ENCODE peak calls at places on chromosomes 2 and 18, in ten cellular contexts. F is MV-4-11; R is stimulated activated CD4-positive, alpha-beta T cell treated with anti-CD3 and anti-CD28 coated beads, Interleukin-12 subunit alpha, Interleukin-12 subunit beta, amount 100 ng/mL, for 4 hours; L is activated effector memory CD4-positive, alpha-beta T cell treated with anti-CD3 and anti-CD28 coated beads, Interleukin-2, amount 50 U/mL, for 16 hours; D is body of pancreas; Y is skeletal muscle cell; V is CD4-positive, CD25-positive, alpha-beta regulatory T cell; M is Panc1; N is NCI-H774; A is T-helper 1 cell. C is an unnamed sample.

GRCh38 chr2:212905640-212906201 is 245.7 kb downstream of the IKZF2 start:
- DNase-seq in R (no peak), D (no peak), A (no peak), F (no peak), N (no peak), Y (peak), V (no peak), L (no peak), M (no peak), C (no peak)

GRCh38 chr2:232988444-232988843 is 24.6 kb downstream of the NGEF start:
- DNase-seq in R (no peak), N (no peak), D (peak), F (no peak), L (peak), A (no peak), Y (peak), V (no peak), M (peak), C (peak)

GRCh38 chr18:52343138-52343537 is 3.1 kb downstream of the DCC start:
- DNase-seq in D (no peak), A (no peak), Y (no peak), V (no peak), N (peak), M (no peak), R (no peak), F (no peak), L (no peak), C (no peak)

GRCh38 chr18:72091369-72091768 is 452.8 kb downstream of the CBLN2 start:
- DNase-seq in R (no peak), Y (no peak), M (no peak), F (no peak), N (no peak), A (no peak), D (no peak), V (no peak), L (no peak), C (no peak)

GRCh38 chr2:163563336-163563735 is 172.5 kb downstream of the FIGN start:
- DNase-seq in F (no peak), M (no peak), V (no peak), R (no peak), N (no peak), A (no peak), L (no peak), D (no peak), Y (no peak), C (no peak)

GRCh38 chr2:70118798-70119454 is 31.6 kb downstream of the PCBP1 start:
- DNase-seq in A (no peak), V (no peak), L (no peak), M (no peak), F (no peak), N (peak), D (no peak), Y (no peak), R (no peak), C (no peak)

GRCh38 chr2:58967736-58968135 is 726.6 kb upstream of the FANCL start:
- DNase-seq in V (no peak), L (no peak), F (no peak), D (no peak), R (no peak), M (no peak), Y (no peak), A (no peak), N (no peak), C (no peak)

GRCh38 chr18:36867056-36867455 is 38.1 kb downstream of the KIAA1328 start:
- DNase-seq in D (no peak), L (no peak), Y (no peak), V (no peak), R (no peak), M (no peak), F (no peak), A (no peak), N (no peak), C (no peak)

GRCh38 chr2:161238559-161239415 is 69.4 kb upstream of the PSMD14 start:
- DNase-seq in R (peak), F (peak), L (peak), V (peak), D (peak), Y (no peak), N (peak), M (no peak), A (peak), C (peak)

GRCh38 chr2:46656640-46657039 is 177.3 kb downstream of the TMEM247 start:
- DNase-seq in L (no peak), N (no peak), F (no peak), V (no peak), A (no peak), M (no peak), Y (no peak), R (no peak), D (no peak), C (no peak)

GRCh38 chr18:63067939-63068338 is 251.6 kb downstream of the BCL2 start:
- DNase-seq in Y (no peak), V (no peak), D (no peak), N (no peak), F (no peak), L (no peak), R (no peak), M (no peak), A (no peak), C (no peak)

GRCh38 chr2:3785220-3785889 is 82.0 kb downstream of the DCDC2C start:
- DNase-seq in D (no peak), M (no peak), N (no peak), L (no peak), V (no peak), Y (peak), A (no peak), R (no peak), F (no peak), C (no peak)

GRCh38 chr2:177545981-177546600 is 153.5 kb downstream of the AGPS start:
- DNase-seq in A (no peak), F (no peak), N (no peak), V (no peak), D (no peak), L (no peak), Y (no peak), R (no peak), M (no peak), C (no peak)

GRCh38 chr2:106623424-106623823 is 136.3 kb downstream of the CD8B2 start:
- DNase-seq in L (no peak), D (no peak), N (no peak), M (no peak), Y (no peak), R (no peak), F (no peak), A (no peak), V (no peak), C (no peak)

GRCh38 chr2:5077479-5078089 is 614.6 kb upstream of the SOX11 start:
- DNase-seq in N (no peak), Y (no peak), F (no peak), D (no peak), M (no peak), R (no peak), A (no peak), L (no peak), V (no peak), C (no peak)

GRCh38 chr2:105876191-105876590 is 131.5 kb downstream of the NCK2 start:
- DNase-seq in F (no peak), D (no peak), M (no peak), V (no peak), R (no peak), N (no peak), Y (no peak), A (no peak), L (no peak), C (no peak)

GRCh38 chr2:28398101-28398834 is 5.6 kb downstream of the FOSL2 start:
- DNase-seq in V (no peak), M (no peak), A (no peak), N (no peak), D (no peak), Y (peak), L (no peak), R (no peak), F (no peak), C (peak)

GRCh38 chr2:239106314-239106908 is 258.5 kb downstream of the TWIST2 start:
- DNase-seq in N (peak), V (no peak), Y (peak), F (no peak), M (peak), R (no peak), L (no peak), A (no peak), D (no peak), C (peak)

GRCh38 chr2:11598228-11598731 is 64.4 kb downstream of the GREB1 start:
- DNase-seq in L (no peak), M (no peak), R (no peak), V (no peak), Y (no peak), N (no peak), A (no peak), F (no peak), D (no peak), C (no peak)

GRCh38 chr2:118527571-118527970 is 319.9 kb downstream of the EN1 start:
- DNase-seq in Y (no peak), A (no peak), V (no peak), L (no peak), N (no peak), M (no peak), R (no peak), F (no peak), D (no peak), C (no peak)

GRCh38 chr2:120477831-120478481 is 132.0 kb downstream of the INHBB start:
- DNase-seq in M (no peak), L (peak), R (no peak), Y (no peak), F (no peak), V (no peak), D (no peak), N (no peak), A (no peak), C (no peak)

GRCh38 chr2:24787532-24787931 is 5.7 kb downstream of the PTRHD1 start:
- DNase-seq in R (no peak), M (no peak), L (no peak), V (no peak), F (no peak), Y (no peak), D (no peak), N (no peak), A (no peak), C (no peak)

GRCh38 chr18:44520981-44521672 is 159.6 kb upstream of the SETBP1 start:
- DNase-seq in D (no peak), Y (no peak), N (no peak), V (no peak), L (no peak), A (no peak), R (no peak), F (no peak), M (no peak), C (no peak)

GRCh38 chr2:104406273-104406726 is 447.6 kb upstream of the POU3F3 start:
- DNase-seq in D (no peak), V (no peak), A (no peak), M (no peak), F (no peak), N (peak), R (no peak), Y (no peak), L (no peak), C (no peak)

GRCh38 chr2:129673234-129673633 is 306.2 kb upstream of the RAB6C start:
- DNase-seq in L (no peak), A (no peak), N (no peak), Y (no peak), F (no peak), D (no peak), R (no peak), V (no peak), M (no peak), C (no peak)

GRCh38 chr2:8571792-8572499 is 109.9 kb upstream of the ID2 start:
- DNase-seq in R (no peak), V (no peak), F (no peak), N (peak), Y (no peak), D (no peak), M (no peak), A (no peak), L (no peak), C (no peak)

GRCh38 chr2:184562532-184562931 is 35.8 kb upstream of the ZNF804A start:
- DNase-seq in A (no peak), R (no peak), V (no peak), L (no peak), Y (peak), F (peak), M (no peak), D (no peak), N (no peak), C (no peak)

GRCh38 chr2:24985406-24985805 is 13.7 kb upstream of the DNAJC27 start:
- DNase-seq in D (no peak), N (no peak), M (no peak), V (no peak), R (no peak), A (no peak), F (no peak), Y (no peak), L (no peak), C (no peak)